ENCODE peak calls at places on chromosomes 11 and 22, in six cellular contexts. Y, U, T, G, M and W are unnamed samples.

GRCh38 chr11:130166457-130166784 is 6.8 kb downstream of the ST14 start:
- DNase-seq in Y (peak; percentile 93), U (no peak), T (peak; percentile 99), G (no peak), M (no peak), W (no peak)

GRCh38 chr11:31813961-31814868 is 3.1 kb upstream of the PAX6 start:
- DNase-seq in Y (no peak), U (no peak), T (peak; percentile 12), G (no peak), M (peak; percentile 20), W (no peak)

GRCh38 chr11:65116370-65117205 is 913 bp downstream of the ZNHIT2 start:
- DNase-seq in Y (peak; percentile 50), U (no peak), T (peak; percentile 57), G (peak; percentile 85), M (no peak), W (no peak)

GRCh38 chr11:68340784-68341556 is 28.6 kb downstream of the LRP5 start:
- DNase-seq in Y (peak; percentile 36), U (no peak), T (peak; percentile 70), G (no peak), M (no peak), W (no peak)

GRCh38 chr11:27697679-27698275 is 2.5 kb downstream of the BDNF start:
- DNase-seq in Y (no peak), U (no peak), T (no peak), G (no peak), M (no peak), W (no peak)

GRCh38 chr22:22230438-22230837 is 14.1 kb upstream of the VPREB1 start:
- DNase-seq in Y (no peak), U (no peak), T (no peak), G (no peak), M (no peak), W (no peak)

GRCh38 chr22:35266277-35266676 is 9.0 kb downstream of the HMGXB4 start:
- DNase-seq in Y (no peak), U (no peak), T (no peak), G (no peak), M (no peak), W (no peak)

GRCh38 chr11:70623906-70624597 is 225.7 kb downstream of the CTTN start:
- DNase-seq in Y (no peak), U (no peak), T (no peak), G (peak; percentile 33), M (no peak), W (no peak)

GRCh38 chr22:33380789-33381530 is 322.8 kb upstream of the SYN3 start:
- DNase-seq in Y (peak; percentile 1), U (no peak), T (peak; percentile 29), G (no peak), M (no peak), W (no peak)

GRCh38 chr11:79113099-79113498 is 327.7 kb downstream of the TENM4 start:
- DNase-seq in Y (no peak), U (no peak), T (no peak), G (no peak), M (no peak), W (no peak)

GRCh38 chr11:120492486-120492885 is 19.1 kb upstream of the GRIK4 start:
- DNase-seq in Y (no peak), U (no peak), T (no peak), G (no peak), M (no peak), W (no peak)

GRCh38 chr11:34027516-34028406 is 23.8 kb upstream of the CAPRIN1 start:
- DNase-seq in Y (no peak), U (no peak), T (no peak), G (no peak), M (no peak), W (no peak)

GRCh38 chr22:39559456-39560105 is 11.0 kb upstream of the CACNA1I start:
- DNase-seq in Y (no peak), U (no peak), T (peak; percentile 50), G (no peak), M (no peak), W (no peak)

GRCh38 chr22:46293591-46294260 is 2.9 kb upstream of the GTSE1 start:
- DNase-seq in Y (no peak), U (peak; percentile 69), T (no peak), G (no peak), M (no peak), W (no peak)

GRCh38 chr22:17119481-17120202 is 1.5 kb downstream of the TMEM121B start:
- DNase-seq in Y (no peak), U (no peak), T (peak; percentile 3), G (peak; percentile 88), M (peak; percentile 34), W (no peak)

GRCh38 chr22:17120281-17120680 is 879 bp downstream of the TMEM121B start:
- DNase-seq in Y (no peak), U (no peak), T (no peak), G (peak; percentile 88), M (peak; percentile 59), W (peak; percentile 64)

GRCh38 chr22:17120711-17121234 is 387 bp downstream of the TMEM121B start:
- DNase-seq in Y (no peak), U (no peak), T (no peak), G (no peak), M (peak; percentile 14), W (no peak)

GRCh38 chr22:17118342-17118741 is 2.8 kb downstream of the TMEM121B start:
- DNase-seq in Y (no peak), U (no peak), T (no peak), G (no peak), M (no peak), W (no peak)

GRCh38 chr22:17121235-17122195 is at the start of gene TMEM121B:
- DNase-seq in Y (no peak), U (peak; percentile 80), T (no peak), G (peak; percentile 93), M (peak; percentile 75), W (peak; percentile 53)
- TF ChIP-seq CTCF in Y (no peak), U (no peak), T (no peak), G (no peak), M (no peak), W (no peak)

GRCh38 chr11:125110506-125110905 is 920 bp downstream of the TMEM218 start:
- DNase-seq in Y (no peak), U (no peak), T (no peak), G (no peak), M (no peak), W (no peak)
- TF ChIP-seq CTCF in Y (no peak), U (no peak), T (no peak), G (no peak), M (no peak), W (no peak)

GRCh38 chr22:20275836-20276235 is 7.7 kb upstream of the RTN4R start:
- DNase-seq in Y (no peak), U (no peak), T (no peak), G (peak; percentile 41), M (no peak), W (no peak)
- TF ChIP-seq CTCF in Y (no peak), U (no peak), T (no peak), G (no peak), M (no peak), W (no peak)

DNA sequence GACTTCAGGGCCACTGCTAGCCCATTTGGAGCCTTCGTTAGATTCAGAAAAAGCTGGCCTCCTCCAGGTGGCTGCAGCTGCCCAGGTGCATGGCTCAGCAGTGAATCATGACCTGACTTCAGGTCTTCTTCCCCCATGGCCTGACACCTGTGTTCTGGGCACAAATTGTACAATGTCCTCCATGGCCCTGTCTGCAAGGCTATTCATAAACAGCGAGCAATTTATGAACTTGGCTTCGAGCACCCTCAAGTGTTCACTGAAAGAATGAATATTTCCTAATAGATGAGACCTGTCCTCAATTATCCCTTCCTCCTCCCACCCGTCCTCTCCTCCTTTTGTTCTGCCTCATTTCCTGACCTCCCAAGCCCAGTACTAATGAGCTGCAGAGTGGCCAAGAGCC is 12.2 kb upstream of the VPS37C start:
- DNase-seq in Y (peak; percentile 48), U (no peak), T (peak; percentile 84), G (no peak), M (no peak), W (no peak)
- TF ChIP-seq CTCF in Y (peak; percentile 27), U (no peak), T (peak; percentile 72), G (no peak), M (no peak), W (no peak)

GRCh38 chr11:102306817-102307814 is 10.2 kb upstream of the BIRC3 start:
- DNase-seq in Y (no peak), U (no peak), T (no peak), G (no peak), M (no peak), W (no peak)

GRCh38 chr11:102305352-102306047 is 11.8 kb upstream of the BIRC3 start:
- DNase-seq in Y (no peak), U (no peak), T (no peak), G (no peak), M (no peak), W (no peak)

GRCh38 chr11:102304686-102305085 is 12.6 kb upstream of the BIRC3 start:
- DNase-seq in Y (no peak), U (no peak), T (no peak), G (no peak), M (no peak), W (no peak)

GRCh38 chr11:102309621-102310541 is 7.4 kb upstream of the BIRC3 start:
- DNase-seq in Y (peak; percentile 86), U (no peak), T (no peak), G (no peak), M (no peak), W (no peak)

DNA sequence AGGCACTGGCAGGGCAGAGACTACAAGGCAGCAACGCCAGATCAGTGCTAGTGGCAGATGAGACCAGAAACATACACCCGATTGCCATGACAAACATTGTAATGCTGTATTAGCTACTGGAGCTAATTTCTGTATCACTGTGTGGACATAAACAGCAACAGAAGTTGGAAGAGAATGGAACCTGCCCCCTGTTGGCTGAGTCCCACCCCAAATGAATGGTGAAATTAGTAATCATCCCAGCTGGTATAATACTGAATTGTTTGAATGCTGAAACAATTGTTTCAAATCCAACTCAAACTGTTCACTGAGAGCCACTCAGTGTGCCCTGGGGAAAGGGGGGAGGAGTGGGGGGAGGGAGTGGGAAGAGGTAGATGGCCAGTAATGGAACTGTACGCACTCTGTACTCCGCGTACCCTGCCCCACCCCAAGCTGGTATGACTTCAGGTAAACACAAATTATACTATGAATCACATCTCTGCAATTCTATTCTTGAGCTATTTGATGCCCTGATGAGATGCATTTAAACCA is 11.2 kb upstream of the BIRC3 start:
- DNase-seq in Y (peak; percentile 96), U (no peak), T (peak; percentile 98), G (peak; percentile 81), M (no peak), W (no peak)
- TF ChIP-seq CTCF in Y (peak; percentile 17), U (no peak), T (peak; percentile 63), G (no peak), M (peak; percentile 38), W (no peak)

DNA sequence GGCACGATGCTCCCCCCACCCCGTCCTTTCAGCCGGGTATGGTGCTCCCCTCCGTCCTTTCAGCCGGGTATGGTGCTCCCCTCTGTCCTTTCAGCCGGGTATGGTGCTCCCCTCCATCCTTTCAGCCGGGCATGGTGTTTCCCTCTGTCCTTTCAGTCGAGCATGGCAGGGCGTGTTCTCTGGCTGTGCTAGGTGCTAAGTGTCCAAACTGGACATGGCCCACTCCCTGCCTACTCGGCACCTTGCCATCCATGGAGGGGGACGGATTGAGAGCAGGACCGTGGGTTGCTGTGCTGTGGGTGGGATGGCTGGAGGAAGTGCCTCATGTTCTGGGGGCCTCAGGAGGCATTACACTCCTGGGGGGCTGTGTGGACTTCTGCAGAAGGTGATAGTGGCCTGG is 45.5 kb downstream of the MUC6 start:
- DNase-seq in Y (no peak), U (no peak), T (no peak), G (no peak), M (no peak), W (no peak)
- TF ChIP-seq CTCF in Y (no peak), U (no peak), T (no peak), G (no peak), M (no peak), W (no peak)